ENCODE peak calls at places on chromosomes 13 and 19, in four cellular contexts. T is mammary epithelial cell, H is fibroblast of villous mesenchyme, P is neural progenitor cell. R is an unnamed sample.

GRCh38 chr13:99028890-99029289 is 51.0 kb upstream of the DOCK9 start:
- DNase-seq in T (no peak), H (no peak), P (peak; percentile 16), R (no peak)

GRCh38 chr13:35481777-35482176 is 5.3 kb upstream of the MAB21L1 start:
- DNase-seq in T (no peak), H (no peak), P (no peak), R (no peak)

GRCh38 chr19:38554676-38555141 is 63.0 kb downstream of the MAP4K1 start:
- DNase-seq in T (no peak), H (no peak), P (no peak), R (no peak)

GRCh38 chr19:9834726-9835506 is at the start of gene PIN1:
- DNase-seq in T (peak; percentile 98), H (peak; percentile 98), P (peak; percentile 100), R (peak; percentile 100)

GRCh38 chr13:64054306-64054705 is 2638.7 kb upstream of the PCDH20 start:
- DNase-seq in T (no peak), H (no peak), P (no peak), R (no peak)

GRCh38 chr19:16326401-16327130 is 1.9 kb downstream of the KLF2 start:
- DNase-seq in T (no peak), H (no peak), P (peak; percentile 49), R (peak; percentile 93)

GRCh38 chr19:14004619-14005380 is 1.3 kb downstream of the RFX1 start:
- DNase-seq in T (peak; percentile 19), H (peak; percentile 21), P (no peak), R (peak; percentile 86)

GRCh38 chr13:100495455-100495854 is 93.1 kb downstream of the GGACT start:
- DNase-seq in T (no peak), H (no peak), P (no peak), R (no peak)

GRCh38 chr13:98658131-98658530 is 81.2 kb upstream of the STK24 start:
- DNase-seq in T (peak; percentile 30), H (peak; percentile 72), P (no peak), R (no peak)

GRCh38 chr13:27510082-27510481 is 59.7 kb upstream of the MTIF3 start:
- DNase-seq in T (no peak), H (no peak), P (no peak), R (no peak)

GRCh38 chr13:106349080-106349841 is 186.2 kb downstream of the EFNB2 start:
- DNase-seq in T (peak; percentile 90), H (no peak), P (peak; percentile 71), R (no peak)

GRCh38 chr13:100209857-100210580 is 121.1 kb downstream of the PCCA start:
- DNase-seq in T (peak; percentile 76), H (peak; percentile 24), P (no peak), R (peak; percentile 41)

GRCh38 chr19:51564791-51565190 is 6.3 kb upstream of the ZNF175 start:
- DNase-seq in T (no peak), H (no peak), P (no peak), R (no peak)

GRCh38 chr13:101751488-101751887 is 299.0 kb downstream of the ITGBL1 start:
- DNase-seq in T (peak; percentile 66), H (peak; percentile 97), P (no peak), R (no peak)

GRCh38 chr19:12137541-12137940 is 2.6 kb downstream of the ZNF20 start:
- DNase-seq in T (no peak), H (no peak), P (no peak), R (no peak)

GRCh38 chr19:49894011-49894664 is 2.5 kb downstream of the IL4I1 start:
- DNase-seq in T (no peak), H (no peak), P (no peak), R (peak; percentile 47)

GRCh38 chr19:51372649-51373504 is at the start of gene NKG7:
- DNase-seq in T (no peak), H (no peak), P (no peak), R (no peak)

DNA sequence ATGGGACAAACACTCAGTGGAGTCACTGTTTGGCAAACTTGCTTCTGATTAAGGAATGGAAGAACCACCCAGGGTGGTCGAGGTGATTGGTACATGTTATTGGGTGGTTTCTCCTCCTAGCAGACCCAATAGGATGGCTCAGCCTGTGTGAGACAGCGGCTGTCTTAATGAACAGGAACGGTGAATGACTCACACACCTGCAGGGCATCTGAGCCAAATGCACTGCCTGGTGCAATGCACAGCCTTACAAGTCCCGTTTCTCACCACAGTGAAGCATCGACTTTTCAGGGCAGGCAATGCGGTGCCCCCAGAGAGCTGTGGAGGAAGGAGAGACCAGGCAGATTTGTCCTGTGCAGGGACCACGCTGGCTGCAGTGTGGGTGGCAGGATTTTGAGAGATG is 238.5 kb downstream of the FGF9 start:
- DNase-seq in T (peak; percentile 4), H (no peak), P (no peak), R (no peak)
- TF ChIP-seq CTCF in T (no peak), H (no peak), P (no peak), R (no peak)

DNA sequence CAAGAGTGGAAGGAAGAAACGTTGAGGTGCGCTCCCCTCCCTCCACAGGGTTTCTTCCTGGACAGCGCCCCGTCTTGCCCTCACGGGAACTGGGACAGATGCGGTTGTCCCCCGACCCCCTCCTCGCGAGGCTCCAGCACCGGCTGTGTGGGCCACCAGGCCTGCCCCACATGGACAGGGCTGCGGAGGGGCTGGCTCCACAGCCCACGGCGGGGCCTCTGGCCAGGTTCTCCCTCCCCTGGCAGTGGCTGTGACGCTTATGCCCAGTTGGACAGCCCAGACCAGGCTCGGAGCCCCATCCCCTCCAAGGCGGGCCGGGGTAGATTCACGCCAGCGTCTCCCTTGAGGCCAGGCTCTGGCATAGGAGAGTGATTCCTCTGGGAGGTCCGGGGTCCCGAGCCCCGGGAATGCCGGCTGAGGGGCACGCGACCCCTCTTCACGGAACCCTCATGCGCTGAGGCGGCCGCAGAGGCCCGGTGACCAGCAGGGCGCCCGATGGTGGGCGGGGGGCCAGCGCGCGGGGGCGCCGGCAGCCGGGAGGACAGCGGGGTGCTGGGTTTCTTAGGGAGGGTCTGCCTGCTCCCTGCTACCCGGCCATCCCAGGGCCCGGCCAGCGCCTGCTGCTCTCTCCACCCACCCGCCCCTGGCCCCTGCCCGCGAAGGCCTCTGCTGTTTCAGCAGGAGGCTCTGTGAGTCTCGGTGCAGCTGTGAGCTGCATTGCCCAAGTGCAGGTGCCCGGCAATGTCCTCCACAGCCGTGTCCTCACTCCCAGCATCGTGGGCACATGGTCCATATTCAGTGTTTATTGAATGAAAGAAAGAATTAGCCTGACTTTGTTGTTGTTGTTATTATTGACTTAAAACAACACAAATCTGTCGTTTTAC is 20.3 kb upstream of the GAS6 start:
- DNase-seq in T (no peak), H (no peak), P (no peak), R (peak; percentile 47)
- H3K4me3 ChIP-seq in T (no peak overlapping the region), H (no peak overlapping the region), P (no peak overlapping the region), R (no peak overlapping the region)

DNA sequence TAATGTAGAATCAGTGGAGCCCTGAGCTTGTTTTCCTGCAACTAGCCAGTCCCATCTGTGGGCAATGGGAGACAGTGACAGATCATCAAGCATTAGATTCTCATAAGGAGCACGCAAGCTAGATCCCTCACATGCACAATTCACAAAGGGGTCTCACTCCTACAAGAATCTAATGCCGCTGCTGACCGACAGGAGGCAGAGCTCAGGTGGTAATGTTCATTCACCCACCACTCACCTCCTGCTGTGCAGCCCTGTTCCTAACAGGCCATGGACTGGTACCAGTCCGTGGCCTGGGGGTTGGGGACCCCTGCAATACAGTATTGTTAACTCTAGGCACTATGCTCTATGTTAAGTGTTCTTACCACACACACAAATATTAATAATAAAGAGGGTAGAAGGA is 362.8 kb downstream of the RBM26 start:
- DNase-seq in T (no peak), H (no peak), P (no peak), R (no peak)
- TF ChIP-seq CTCF in T (no peak), H (no peak), P (no peak), R (no peak)

DNA sequence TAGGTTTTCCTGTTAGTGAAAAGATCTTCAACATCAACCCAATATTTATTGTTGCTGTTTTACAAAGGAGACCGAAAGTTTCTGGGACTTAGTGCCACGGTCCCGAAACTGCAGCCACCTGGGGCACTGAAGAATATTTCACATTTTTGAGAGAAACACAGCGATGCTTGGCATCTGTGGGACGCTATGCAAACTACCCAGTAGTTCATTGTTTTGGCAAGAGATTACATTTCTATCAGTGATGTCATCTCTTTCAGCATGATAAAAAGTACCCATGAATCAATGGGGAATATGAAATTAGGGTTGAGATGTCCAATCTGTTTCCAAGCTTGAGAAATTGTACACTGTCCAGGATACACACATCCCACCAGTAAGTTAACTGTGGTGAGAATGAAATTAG is 43.9 kb downstream of the TGDS start:
- DNase-seq in T (no peak), H (no peak), P (no peak), R (peak; percentile 85)
- H3K4me3 ChIP-seq in T (no peak overlapping the region), H (no peak overlapping the region), P (no peak overlapping the region), R (no peak overlapping the region)

GRCh38 chr19:47832723-47833122 is 11.0 kb downstream of the CRX start:
- DNase-seq in T (no peak), H (no peak), P (no peak), R (no peak)
- TF ChIP-seq CTCF in T (no peak), H (no peak), P (peak; percentile 6), R (no peak)

GRCh38 chr13:80244574-80244973 is 96.4 kb downstream of the SPRY2 start:
- DNase-seq in T (no peak), H (no peak), P (no peak), R (no peak)

GRCh38 chr13:80245162-80245733 is 95.7 kb downstream of the SPRY2 start:
- DNase-seq in T (no peak), H (no peak), P (no peak), R (no peak)

GRCh38 chr13:80251403-80251802 is 89.5 kb downstream of the SPRY2 start:
- DNase-seq in T (peak; percentile 25), H (peak; percentile 56), P (peak; percentile 1), R (no peak)

GRCh38 chr13:80255946-80256345 is 85.0 kb downstream of the SPRY2 start:
- DNase-seq in T (no peak), H (no peak), P (no peak), R (no peak)

GRCh38 chr13:80249906-80250513 is 90.9 kb downstream of the SPRY2 start:
- DNase-seq in T (no peak), H (no peak), P (no peak), R (peak; percentile 3)
- H3K4me3 ChIP-seq in T (no peak overlapping the region), H (peak overlapping the region; percentile 11), P (no peak overlapping the region), R (peak overlapping the region; percentile 49)

DNA sequence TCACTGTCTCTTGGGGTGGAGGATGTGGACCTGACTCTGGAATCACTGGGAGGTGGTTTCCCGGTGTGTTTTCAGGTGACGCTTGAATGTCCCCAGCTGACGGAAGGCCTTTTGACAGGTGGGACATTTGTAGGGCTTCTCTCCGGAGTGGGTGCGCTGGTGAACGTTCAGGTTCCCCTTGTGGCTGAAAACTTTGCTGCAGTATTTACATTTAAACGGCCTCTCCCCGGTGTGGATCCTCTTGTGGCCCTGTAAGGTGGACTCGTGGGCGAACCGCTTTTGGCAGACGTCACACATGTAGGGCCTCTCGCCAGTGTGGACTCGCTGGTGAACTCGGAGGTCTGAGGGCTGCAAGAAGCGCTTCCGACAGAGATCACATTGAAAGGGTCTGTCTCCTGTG is 7.8 kb downstream of the ZSCAN5B start:
- DNase-seq in T (no peak), H (no peak), P (peak; percentile 8), R (no peak)
- TF ChIP-seq CTCF in T (no peak), H (no peak), P (peak; percentile 21), R (no peak)

DNA sequence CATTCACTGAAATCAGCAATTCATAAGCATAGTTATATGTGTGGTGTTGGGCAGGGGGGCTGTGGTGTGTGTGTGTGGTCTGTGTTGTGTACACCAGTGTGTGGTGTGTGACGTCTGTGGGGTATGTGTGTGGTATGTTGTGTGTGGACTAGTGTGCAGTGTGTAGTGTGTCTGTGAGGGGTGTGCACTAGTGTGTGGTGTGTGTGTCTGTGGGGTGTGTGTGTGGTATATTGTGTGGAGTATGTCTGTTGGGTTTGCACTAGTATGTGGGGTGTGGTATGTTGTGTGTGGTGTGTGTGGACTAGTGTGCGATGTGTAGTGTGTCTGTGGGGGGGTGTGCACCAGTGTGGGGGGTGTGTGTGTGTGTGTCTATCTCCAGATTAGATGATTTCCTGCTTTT is 7.2 kb upstream of the CDC16 start:
- DNase-seq in T (no peak), H (no peak), P (no peak), R (no peak)
- H3K4me3 ChIP-seq in T (no peak overlapping the region), H (no peak overlapping the region), P (no peak overlapping the region), R (no peak overlapping the region)

R was measured in osteoblast.